ENCODE peak calls at places on chromosomes 4 and X, in four cellular contexts. B is esophagus squamous epithelium; H is SK-MEL-5; F is stimulated activated CD4-positive, alpha-beta T cell treated with anti-CD3 and anti-CD28 coated beads, TNF-alpha, amount 100 ng/mL, for 4 hours. T is an unnamed sample.

GRCh38 chr4:185679523-185679922 is 132.5 kb downstream of the SORBS2 start:
- DNase-seq in B (no peak), H (no peak), F (no peak), T (no peak)

GRCh38 chr4:168409089-168409801 is 71.0 kb downstream of the DDX60L start:
- DNase-seq in B (no peak), H (no peak), F (no peak), T (no peak)

GRCh38 chr4:113153529-113154101 is 104.2 kb downstream of the ANK2 start:
- DNase-seq in B (no peak), H (peak), F (no peak), T (no peak)

GRCh38 chrX:30659421-30659820 is 6.2 kb downstream of the GK start:
- DNase-seq in B (no peak), H (peak), F (no peak), T (no peak)

GRCh38 chr4:121551271-121551670 is 145.5 kb downstream of the ANXA5 start:
- DNase-seq in B (no peak), H (no peak), F (no peak), T (no peak)

GRCh38 chr4:140256335-140256734 is 102.4 kb upstream of the MAML3 start:
- DNase-seq in B (no peak), H (no peak), F (no peak), T (no peak)

GRCh38 chrX:149982310-149982709 is 44.0 kb upstream of the EOLA2 start:
- DNase-seq in B (no peak), H (no peak), F (no peak), T (no peak)

GRCh38 chr4:180999217-180999616 is 1244.0 kb upstream of the TENM3 start:
- DNase-seq in B (no peak), H (peak), F (no peak), T (no peak)

GRCh38 chrX:40755291-40756249 is 20.2 kb upstream of the MED14 start:
- DNase-seq in B (no peak), H (no peak), F (no peak), T (no peak)

GRCh38 chr4:107757860-107758476 is 37.9 kb upstream of the PAPSS1 start:
- DNase-seq in B (no peak), H (peak), F (no peak), T (no peak)

GRCh38 chr4:126851391-126851790 is 781.4 kb upstream of the INTU start:
- DNase-seq in B (no peak), H (no peak), F (no peak), T (no peak)

GRCh38 chr4:77697860-77698599 is 92.4 kb downstream of the CXCL13 start:
- DNase-seq in B (no peak), H (peak), F (no peak), T (peak)

GRCh38 chr4:14168919-14169318 is 541.4 kb upstream of the BOD1L1 start:
- DNase-seq in B (no peak), H (peak), F (no peak), T (peak)

GRCh38 chrX:153644356-153645125 is 2.5 kb upstream of the DUSP9 start:
- DNase-seq in B (no peak), H (peak), F (no peak), T (no peak)

GRCh38 chr4:41590591-41590990 is 52.6 kb downstream of the LIMCH1 start:
- DNase-seq in B (no peak), H (no peak), F (no peak), T (no peak)

GRCh38 chr4:172142331-172142738 is 329.1 kb downstream of the GALNTL6 start:
- DNase-seq in B (no peak), H (no peak), F (no peak), T (no peak)

T was measured in mucosa of gallbladder.